ENCODE peak calls at places on chromosomes 16 and 17, in nine cellular contexts. One of them, this sample, is unnamed.

GRCh38 chr17:33016920-33017319 is 25.3 kb downstream of the SPACA3 start:
- DNase-seq in A549: no peak
- DNase-seq in HCT116: no peak
- DNase-seq in K562: no peak
- DNase-seq in endothelial cell of umbilical vein: no peak
- DNase-seq in GM12878: no peak
- DNase-seq in H1: no peak
- DNase-seq in HepG2: no peak
- DNase-seq in SK-N-SH: no peak
- DNase-seq in this sample: no peak

GRCh38 chr16:48317614-48318013 is 67.6 kb downstream of the SIAH1 start:
- DNase-seq in A549: no peak
- DNase-seq in HCT116: peak; percentile 10
- DNase-seq in K562: peak; percentile 21
- DNase-seq in endothelial cell of umbilical vein: peak; percentile 67
- DNase-seq in GM12878: no peak
- DNase-seq in H1: no peak
- DNase-seq in HepG2: no peak
- DNase-seq in SK-N-SH: no peak
- DNase-seq in this sample: peak; percentile 93

GRCh38 chr17:4156750-4157381 is 13.9 kb downstream of the CYB5D2 start:
- DNase-seq in A549: no peak
- DNase-seq in HCT116: no peak
- DNase-seq in K562: peak; percentile 58
- DNase-seq in endothelial cell of umbilical vein: no peak
- DNase-seq in GM12878: no peak
- DNase-seq in H1: no peak
- DNase-seq in HepG2: no peak
- DNase-seq in SK-N-SH: no peak
- DNase-seq in this sample: no peak

GRCh38 chr17:17398928-17399926 is 77.6 kb upstream of the MED9 start:
- DNase-seq in A549: no peak
- DNase-seq in HCT116: no peak
- DNase-seq in K562: no peak
- DNase-seq in endothelial cell of umbilical vein: no peak
- DNase-seq in GM12878: no peak
- DNase-seq in H1: no peak
- DNase-seq in HepG2: no peak
- DNase-seq in SK-N-SH: peak; percentile 72
- DNase-seq in this sample: no peak

GRCh38 chr17:78722101-78722761 is 59.8 kb downstream of the CYTH1 start:
- DNase-seq in A549: no peak
- DNase-seq in HCT116: no peak
- DNase-seq in K562: no peak
- DNase-seq in endothelial cell of umbilical vein: no peak
- DNase-seq in GM12878: no peak
- DNase-seq in H1: no peak
- DNase-seq in HepG2: no peak
- DNase-seq in SK-N-SH: peak; percentile 68
- DNase-seq in this sample: peak; percentile 14

GRCh38 chr17:7579839-7580630 is 597 bp downstream of the CD68 start:
- DNase-seq in A549: no peak
- DNase-seq in HCT116: no peak
- DNase-seq in K562: no peak
- DNase-seq in endothelial cell of umbilical vein: no peak
- DNase-seq in GM12878: no peak
- DNase-seq in H1: no peak
- DNase-seq in HepG2: no peak
- DNase-seq in SK-N-SH: no peak
- DNase-seq in this sample: no peak

GRCh38 chr16:11098601-11099377 is 154.4 kb downstream of the CLEC16A start:
- DNase-seq in A549: no peak
- DNase-seq in HCT116: no peak
- DNase-seq in K562: no peak
- DNase-seq in endothelial cell of umbilical vein: no peak
- DNase-seq in GM12878: no peak
- DNase-seq in H1: no peak
- DNase-seq in HepG2: no peak
- DNase-seq in SK-N-SH: no peak
- DNase-seq in this sample: no peak

GRCh38 chr16:74951206-74951605 is 33.7 kb downstream of the WDR59 start:
- DNase-seq in A549: no peak
- DNase-seq in HCT116: no peak
- DNase-seq in K562: no peak
- DNase-seq in endothelial cell of umbilical vein: no peak
- DNase-seq in GM12878: no peak
- DNase-seq in H1: no peak
- DNase-seq in HepG2: no peak
- DNase-seq in SK-N-SH: no peak
- DNase-seq in this sample: peak; percentile 25

GRCh38 chr16:48089053-48089792 is 66.6 kb downstream of the ABCC12 start:
- DNase-seq in A549: no peak
- DNase-seq in HCT116: no peak
- DNase-seq in K562: no peak
- DNase-seq in endothelial cell of umbilical vein: no peak
- DNase-seq in GM12878: no peak
- DNase-seq in H1: no peak
- DNase-seq in HepG2: no peak
- DNase-seq in SK-N-SH: no peak
- DNase-seq in this sample: no peak

GRCh38 chr16:85902366-85903155 is 3.6 kb downstream of the IRF8 start:
- DNase-seq in A549: no peak
- DNase-seq in HCT116: no peak
- DNase-seq in K562: no peak
- DNase-seq in endothelial cell of umbilical vein: no peak
- DNase-seq in GM12878: peak; percentile 92
- DNase-seq in H1: no peak
- DNase-seq in HepG2: no peak
- DNase-seq in SK-N-SH: no peak
- DNase-seq in this sample: no peak

GRCh38 chr16:4086153-4086552 is 30.1 kb downstream of the ADCY9 start:
- DNase-seq in A549: no peak
- DNase-seq in HCT116: no peak
- DNase-seq in K562: no peak
- DNase-seq in endothelial cell of umbilical vein: no peak
- DNase-seq in GM12878: no peak
- DNase-seq in H1: no peak
- DNase-seq in HepG2: no peak
- DNase-seq in SK-N-SH: no peak
- DNase-seq in this sample: no peak

GRCh38 chr17:21288581-21289017 is 4.1 kb downstream of the MAP2K3 start:
- DNase-seq in A549: no peak
- DNase-seq in HCT116: no peak
- DNase-seq in K562: no peak
- DNase-seq in endothelial cell of umbilical vein: no peak
- DNase-seq in GM12878: peak; percentile 32
- DNase-seq in H1: no peak
- DNase-seq in HepG2: no peak
- DNase-seq in SK-N-SH: no peak
- DNase-seq in this sample: peak; percentile 85

DNA sequence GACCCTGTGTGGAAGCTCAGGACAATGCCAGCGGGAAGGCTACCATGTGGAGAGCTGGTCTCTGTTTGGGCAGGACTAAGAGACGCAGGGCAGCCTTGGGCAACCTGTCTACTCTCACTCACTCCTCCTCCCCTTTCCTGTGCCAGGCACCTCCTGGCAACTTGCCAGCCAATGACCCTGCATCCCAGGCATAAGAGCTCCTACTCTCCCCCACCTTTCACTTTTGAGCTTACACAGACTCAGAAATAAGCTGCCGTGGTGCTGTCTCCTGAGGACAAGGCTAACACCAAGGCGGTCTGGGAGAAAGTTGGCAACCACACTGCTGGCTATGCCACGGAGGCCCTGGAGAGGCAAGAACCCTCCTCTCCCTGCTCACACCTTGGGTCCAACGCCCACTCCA is 2.6 kb downstream of the HBM start:
- DNase-seq in A549: no peak
- DNase-seq in HCT116: no peak
- DNase-seq in K562: no peak
- DNase-seq in endothelial cell of umbilical vein: no peak
- DNase-seq in GM12878: no peak
- DNase-seq in H1: no peak
- DNase-seq in HepG2: no peak
- DNase-seq in SK-N-SH: peak; percentile 57
- DNase-seq in this sample: no peak
- H3K4me3 ChIP-seq in A549: no peak overlapping the region
- H3K4me3 ChIP-seq in HCT116: no peak overlapping the region
- H3K4me3 ChIP-seq in K562: no peak overlapping the region
- H3K4me3 ChIP-seq in endothelial cell of umbilical vein: no peak overlapping the region
- H3K4me3 ChIP-seq in GM12878: no peak overlapping the region
- H3K4me3 ChIP-seq in H1: no peak overlapping the region
- H3K4me3 ChIP-seq in HepG2: no peak overlapping the region
- H3K4me3 ChIP-seq in SK-N-SH: no peak overlapping the region
- H3K4me3 ChIP-seq in this sample: no peak overlapping the region

GRCh38 chr16:77183137-77183536 is 7.9 kb upstream of the MON1B start:
- DNase-seq in A549: no peak
- DNase-seq in HCT116: no peak
- DNase-seq in K562: no peak
- DNase-seq in endothelial cell of umbilical vein: no peak
- DNase-seq in GM12878: no peak
- DNase-seq in H1: no peak
- DNase-seq in HepG2: no peak
- DNase-seq in SK-N-SH: no peak
- DNase-seq in this sample: no peak
- TF ChIP-seq MAX in A549: no peak
- TF ChIP-seq MAX in HCT116: no peak
- TF ChIP-seq MAX in K562: no peak
- TF ChIP-seq MAX in endothelial cell of umbilical vein: no peak
- TF ChIP-seq MAX in GM12878: no peak
- TF ChIP-seq MAX in H1: no peak
- TF ChIP-seq MAX in HepG2: no peak
- TF ChIP-seq MAX in SK-N-SH: no peak
- TF ChIP-seq MAX in this sample: no peak

DNA sequence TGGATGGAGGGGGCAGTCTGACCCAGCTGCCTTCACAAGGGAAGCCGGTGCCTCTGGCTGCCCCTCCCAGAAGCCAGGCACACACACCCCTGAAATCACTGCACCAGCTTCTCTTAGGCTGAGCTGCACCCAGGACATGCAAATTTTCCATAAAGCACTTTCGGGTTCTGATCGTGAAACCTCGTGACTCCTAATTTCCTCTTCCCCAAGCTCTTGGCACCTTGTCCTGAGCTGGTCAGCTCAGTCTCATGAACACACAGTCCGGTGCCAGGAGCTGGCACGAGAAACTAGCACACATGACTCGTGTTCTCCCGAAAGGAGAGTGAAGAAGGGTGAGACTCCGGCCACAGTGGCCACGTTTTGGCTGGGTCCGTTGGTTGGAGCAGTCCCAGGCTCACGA is 9.0 kb upstream of the ABR start:
- DNase-seq in A549: no peak
- DNase-seq in HCT116: no peak
- DNase-seq in K562: no peak
- DNase-seq in endothelial cell of umbilical vein: peak; percentile 40
- DNase-seq in GM12878: no peak
- DNase-seq in H1: no peak
- DNase-seq in HepG2: no peak
- DNase-seq in SK-N-SH: no peak
- DNase-seq in this sample: no peak
- H3K4me3 ChIP-seq in A549: no peak overlapping the region
- H3K4me3 ChIP-seq in HCT116: no peak overlapping the region
- H3K4me3 ChIP-seq in K562: no peak overlapping the region
- H3K4me3 ChIP-seq in endothelial cell of umbilical vein: no peak overlapping the region
- H3K4me3 ChIP-seq in GM12878: no peak overlapping the region
- H3K4me3 ChIP-seq in H1: no peak overlapping the region
- H3K4me3 ChIP-seq in HepG2: no peak overlapping the region
- H3K4me3 ChIP-seq in SK-N-SH: no peak overlapping the region
- H3K4me3 ChIP-seq in this sample: no peak overlapping the region

DNA sequence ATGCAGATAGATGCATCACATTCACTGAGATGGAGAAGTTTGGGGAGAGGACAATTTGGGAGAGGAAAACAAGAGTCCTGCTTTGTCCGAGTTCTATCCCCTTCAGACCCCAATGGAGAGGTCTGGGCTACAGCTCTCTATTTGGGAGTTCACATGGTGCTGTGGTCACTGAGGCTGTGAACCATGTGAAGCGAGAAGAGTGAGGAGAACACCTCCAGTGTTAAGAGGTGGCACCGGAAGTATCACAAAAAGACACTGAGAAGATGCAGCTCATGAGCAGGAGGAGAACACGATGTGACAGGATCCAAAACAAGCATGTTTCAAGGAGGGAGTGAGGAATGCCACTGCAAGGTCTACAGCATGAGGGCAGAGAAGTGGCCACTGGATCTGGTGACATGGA is 39.7 kb downstream of the PIK3R5 start:
- DNase-seq in A549: no peak
- DNase-seq in HCT116: no peak
- DNase-seq in K562: no peak
- DNase-seq in endothelial cell of umbilical vein: no peak
- DNase-seq in GM12878: no peak
- DNase-seq in H1: no peak
- DNase-seq in HepG2: no peak
- DNase-seq in SK-N-SH: no peak
- DNase-seq in this sample: no peak
- TF ChIP-seq MAX in A549: no peak
- TF ChIP-seq MAX in HCT116: no peak
- TF ChIP-seq MAX in K562: no peak
- TF ChIP-seq MAX in endothelial cell of umbilical vein: no peak
- TF ChIP-seq MAX in GM12878: no peak
- TF ChIP-seq MAX in H1: no peak
- TF ChIP-seq MAX in HepG2: no peak
- TF ChIP-seq MAX in SK-N-SH: no peak
- TF ChIP-seq MAX in this sample: no peak

DNA sequence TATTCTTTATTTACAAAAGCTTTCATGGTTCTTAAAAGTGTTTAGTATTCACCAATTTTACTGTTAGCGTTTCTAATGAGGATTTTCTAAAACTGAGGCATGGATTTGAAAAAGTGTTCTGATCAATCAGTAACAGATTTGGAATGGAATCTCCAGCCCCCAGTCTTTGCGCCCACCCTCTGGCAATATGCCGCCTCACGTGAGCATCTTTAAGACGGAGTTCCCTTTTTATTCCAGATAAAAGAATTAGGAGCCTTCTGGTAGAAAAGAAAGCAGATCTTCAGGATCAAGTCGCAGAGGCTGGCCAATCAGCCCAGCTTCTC is 1.1 kb downstream of the TBC1D16 start:
- DNase-seq in A549: no peak
- DNase-seq in HCT116: no peak
- DNase-seq in K562: no peak
- DNase-seq in endothelial cell of umbilical vein: no peak
- DNase-seq in GM12878: no peak
- DNase-seq in H1: no peak
- DNase-seq in HepG2: no peak
- DNase-seq in SK-N-SH: no peak
- DNase-seq in this sample: no peak
- H3K4me3 ChIP-seq in A549: peak overlapping the region; percentile 89
- H3K4me3 ChIP-seq in HCT116: peak overlapping the region; percentile 76
- H3K4me3 ChIP-seq in K562: no peak overlapping the region
- H3K4me3 ChIP-seq in endothelial cell of umbilical vein: peak overlapping the region; percentile 59
- H3K4me3 ChIP-seq in GM12878: no peak overlapping the region
- H3K4me3 ChIP-seq in H1: peak overlapping the region; percentile 89
- H3K4me3 ChIP-seq in HepG2: peak overlapping the region; percentile 91
- H3K4me3 ChIP-seq in SK-N-SH: peak overlapping the region; percentile 82
- H3K4me3 ChIP-seq in this sample: no peak overlapping the region